ENCODE peak calls at places on chromosomes 5 and 9, in nine cellular contexts. J, D, E, Z, S, K, I, H and Y are unnamed samples.

GRCh38 chr9:82488319-82488701 is 499.7 kb downstream of the SPATA31D1 start:
- DNase-seq in J (no peak), D (no peak), E (no peak), Z (no peak), S (no peak), K (no peak), I (peak; percentile 20), H (no peak), Y (no peak)

GRCh38 chr5:157816682-157817268 is 42.2 kb downstream of the CLINT1 start:
- DNase-seq in J (no peak), D (no peak), E (no peak), Z (no peak), S (no peak), K (no peak), I (no peak), H (no peak), Y (no peak)

GRCh38 chr5:178113841-178114324 is 551 bp downstream of the N4BP3 start:
- DNase-seq in J (peak; percentile 31), D (no peak), E (no peak), Z (no peak), S (peak; percentile 59), K (no peak), I (no peak), H (peak; percentile 79), Y (no peak)

GRCh38 chr5:92371889-92372235 is 988.7 kb upstream of the ARRDC3 start:
- DNase-seq in J (no peak), D (peak; percentile 5), E (no peak), Z (no peak), S (no peak), K (peak; percentile 28), I (no peak), H (no peak), Y (no peak)

GRCh38 chr5:132905938-132906337 is 32.5 kb downstream of the LEAP2 start:
- DNase-seq in J (no peak), D (no peak), E (no peak), Z (no peak), S (no peak), K (no peak), I (no peak), H (no peak), Y (no peak)

GRCh38 chr5:88692979-88693932 is 189.7 kb downstream of the MEF2C start:
- DNase-seq in J (no peak), D (no peak), E (no peak), Z (no peak), S (no peak), K (no peak), I (no peak), H (peak; percentile 63), Y (no peak)

GRCh38 chr5:141866111-141866510 is 12.1 kb downstream of the PCDH1 start:
- DNase-seq in J (peak; percentile 97), D (no peak), E (peak; percentile 78), Z (peak; percentile 75), S (no peak), K (no peak), I (no peak), H (no peak), Y (no peak)

GRCh38 chr9:79195904-79196303 is 375.9 kb upstream of the TLE4 start:
- DNase-seq in J (no peak), D (no peak), E (no peak), Z (no peak), S (no peak), K (no peak), I (no peak), H (no peak), Y (no peak)

GRCh38 chr5:149549461-149550266 is 1.6 kb downstream of the CSNK1A1 start:
- DNase-seq in J (peak; percentile 28), D (no peak), E (peak; percentile 64), Z (no peak), S (no peak), K (peak; percentile 35), I (no peak), H (no peak), Y (no peak)

GRCh38 chr9:18333157-18333556 is 140.8 kb upstream of the ADAMTSL1 start:
- DNase-seq in J (no peak), D (no peak), E (no peak), Z (no peak), S (no peak), K (no peak), I (no peak), H (no peak), Y (no peak)

GRCh38 chr9:96051423-96051822 is 175.9 kb downstream of the ERCC6L2 start:
- DNase-seq in J (no peak), D (no peak), E (no peak), Z (no peak), S (no peak), K (no peak), I (no peak), H (no peak), Y (no peak)

DNA sequence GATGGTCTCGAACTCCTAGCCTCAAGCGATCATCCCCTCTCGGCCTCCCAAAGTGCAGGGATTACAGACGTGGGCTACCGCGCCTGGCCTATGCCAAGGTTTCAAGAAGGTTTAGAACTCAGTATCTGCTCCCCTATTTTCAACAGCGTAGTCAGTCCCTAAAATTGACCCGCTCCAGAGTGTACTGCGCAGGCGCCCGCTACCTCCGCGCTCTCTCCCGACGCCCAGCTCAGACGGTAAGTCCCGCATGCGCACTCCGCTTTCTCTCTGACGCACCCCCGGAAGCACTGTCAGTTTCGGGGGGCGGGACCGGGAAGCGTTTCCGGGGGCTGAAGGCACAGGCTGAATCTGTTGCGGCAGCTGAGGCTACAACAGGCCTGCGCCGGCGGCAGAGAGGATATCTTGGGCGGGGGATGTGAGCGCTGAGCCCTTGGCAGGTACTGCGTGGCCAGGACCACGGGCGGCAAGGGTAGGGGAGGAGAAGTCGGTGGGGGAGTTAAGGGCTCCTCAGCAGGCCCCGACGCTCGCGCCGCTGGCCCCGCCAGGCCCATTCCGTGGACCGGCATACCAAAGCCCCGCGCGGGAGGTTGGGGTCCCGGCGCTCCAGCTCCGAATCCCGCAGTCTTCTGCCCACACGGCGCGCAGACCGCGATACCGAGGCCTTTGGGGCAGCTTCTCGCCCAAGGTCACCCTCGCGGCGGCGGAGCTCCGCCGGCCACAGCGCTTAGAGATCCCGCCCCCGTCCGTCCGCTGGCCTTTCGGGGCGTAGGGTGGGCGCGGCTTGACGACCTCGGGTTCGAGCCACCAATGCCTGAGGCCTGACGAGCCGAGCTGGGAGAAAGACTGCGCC is at the start of gene ZBTB43:
- DNase-seq in J (peak; percentile 96), D (peak; percentile 97), E (peak; percentile 85), Z (peak; percentile 99), S (peak; percentile 99), K (peak; percentile 98), I (peak; percentile 89), H (peak; percentile 97), Y (peak; percentile 96)
- TF ChIP-seq POLR2A in J (peak; percentile 88), D (peak; percentile 86), E (peak; percentile 81), Z (peak; percentile 87), S (peak; percentile 86), K (peak; percentile 63), I (peak; percentile 45), H (peak; percentile 49), Y (peak; percentile 35)

GRCh38 chr9:113623851-113624485 is 160.4 kb downstream of the RGS3 start:
- DNase-seq in J (no peak), D (no peak), E (no peak), Z (peak; percentile 30), S (no peak), K (no peak), I (no peak), H (no peak), Y (no peak)

GRCh38 chr9:113622038-113622437 is 158.5 kb downstream of the RGS3 start:
- DNase-seq in J (no peak), D (no peak), E (no peak), Z (no peak), S (no peak), K (no peak), I (no peak), H (no peak), Y (no peak)

GRCh38 chr9:113624721-113625120 is 161.2 kb downstream of the RGS3 start:
- DNase-seq in J (no peak), D (peak; percentile 61), E (no peak), Z (peak; percentile 61), S (no peak), K (no peak), I (no peak), H (no peak), Y (no peak)

GRCh38 chr9:113621309-113621791 is 157.8 kb downstream of the RGS3 start:
- DNase-seq in J (peak; percentile 89), D (no peak), E (no peak), Z (peak; percentile 88), S (peak; percentile 88), K (no peak), I (peak; percentile 59), H (peak; percentile 49), Y (peak; percentile 77)

GRCh38 chr9:113622600-113623400 is 159.3 kb downstream of the RGS3 start:
- DNase-seq in J (no peak), D (peak; percentile 79), E (peak; percentile 81), Z (peak; percentile 46), S (no peak), K (peak; percentile 74), I (no peak), H (peak; percentile 77), Y (no peak)
- TF ChIP-seq POLR2A in J (no peak), D (no peak), E (no peak), Z (no peak), S (no peak), K (no peak), I (no peak), H (no peak), Y (no peak)

DNA sequence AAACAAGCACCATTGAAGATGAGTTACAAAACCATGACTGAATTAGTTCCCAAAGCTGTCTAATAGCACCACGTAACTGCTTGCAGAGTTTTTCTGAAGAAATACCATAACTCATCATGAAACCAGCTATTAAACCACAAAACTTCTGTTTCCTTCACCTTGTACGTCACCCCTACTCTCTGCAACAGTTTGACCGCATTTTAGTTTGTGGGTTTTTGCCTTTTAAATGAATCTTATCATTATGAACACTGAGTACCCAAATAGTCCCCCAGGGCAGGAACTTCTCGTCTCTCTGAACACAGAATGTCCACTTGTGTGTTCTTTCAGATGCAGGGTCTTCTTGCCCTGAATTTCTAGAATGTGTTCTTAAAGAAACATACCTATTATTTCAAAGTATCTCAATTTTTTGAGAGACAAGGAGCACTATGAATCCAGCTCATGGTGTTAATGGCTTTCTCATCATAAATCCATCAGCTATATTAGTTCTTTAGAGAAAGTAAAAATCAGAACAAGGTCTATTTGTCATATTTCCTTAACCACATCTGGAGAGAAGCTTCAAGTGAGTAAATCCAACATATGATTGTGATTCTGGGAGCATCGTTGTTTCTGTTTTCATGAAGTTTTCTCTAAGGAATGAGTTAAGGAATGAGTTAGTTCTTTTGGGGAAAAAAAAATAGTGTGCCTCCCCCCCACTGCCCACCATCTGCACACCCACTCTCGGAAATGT is 210.5 kb downstream of the AUH start:
- DNase-seq in J (no peak), D (peak; percentile 83), E (no peak), Z (no peak), S (no peak), K (no peak), I (no peak), H (no peak), Y (no peak)
- TF ChIP-seq POLR2A in J (no peak), D (no peak), E (no peak), Z (no peak), S (no peak), K (no peak), I (no peak), H (no peak), Y (no peak)

DNA sequence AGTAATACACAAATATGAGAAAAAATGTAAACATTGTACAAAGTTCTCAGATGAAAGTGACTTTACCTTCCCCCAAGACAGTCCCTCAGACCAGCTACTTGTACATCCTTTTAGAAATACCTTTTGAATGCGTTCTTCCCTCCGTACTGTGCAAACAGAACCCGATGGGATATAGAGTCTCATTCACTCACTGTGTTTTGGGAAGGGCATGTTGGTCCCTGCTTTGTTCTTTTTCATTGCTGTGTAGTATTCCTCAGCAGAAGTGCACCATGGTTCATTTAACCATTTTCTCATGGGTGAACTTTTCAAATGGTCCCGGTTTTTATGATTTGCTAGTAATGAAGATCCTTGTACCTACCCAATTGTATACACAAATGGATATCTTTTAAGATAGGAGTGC is 94.4 kb downstream of the ANKRD33B start:
- DNase-seq in J (no peak), D (no peak), E (no peak), Z (no peak), S (no peak), K (no peak), I (no peak), H (no peak), Y (no peak)
- TF ChIP-seq POLR2A in J (no peak), D (no peak), E (no peak), Z (no peak), S (no peak), K (no peak), I (no peak), H (no peak), Y (no peak)